ENCODE peak calls at places on chromosomes 12 and 14, in ten cellular contexts. One of them, this sample, is unnamed.

GRCh38 chr14:51996148-51996746 is 6.9 kb downstream of the RTRAF start:
- DNase-seq in neural progenitor cell: peak; percentile 32
- DNase-seq in body of pancreas: peak; percentile 19
- DNase-seq in sigmoid colon: no peak
- DNase-seq in transverse colon: no peak
- DNase-seq in gastrocnemius medialis: no peak
- DNase-seq in psoas muscle: no peak
- DNase-seq in suprapubic skin: no peak
- DNase-seq in lower lobe of right lung: no peak
- DNase-seq in A549: peak; percentile 54
- DNase-seq in this sample: no peak

GRCh38 chr12:3130053-3130805 is 53.0 kb downstream of the TSPAN9 start:
- DNase-seq in neural progenitor cell: no peak
- DNase-seq in body of pancreas: no peak
- DNase-seq in sigmoid colon: no peak
- DNase-seq in transverse colon: no peak
- DNase-seq in gastrocnemius medialis: peak; percentile 53
- DNase-seq in psoas muscle: no peak
- DNase-seq in suprapubic skin: peak; percentile 70
- DNase-seq in lower lobe of right lung: no peak
- DNase-seq in A549: no peak
- DNase-seq in this sample: no peak

GRCh38 chr12:104656383-104656782 is 199.6 kb downstream of the CHST11 start:
- DNase-seq in neural progenitor cell: peak; percentile 46
- DNase-seq in body of pancreas: no peak
- DNase-seq in sigmoid colon: no peak
- DNase-seq in transverse colon: no peak
- DNase-seq in gastrocnemius medialis: no peak
- DNase-seq in psoas muscle: no peak
- DNase-seq in suprapubic skin: no peak
- DNase-seq in lower lobe of right lung: no peak
- DNase-seq in A549: no peak
- DNase-seq in this sample: peak; percentile 76

GRCh38 chr14:49972840-49973239 is 80.0 kb downstream of the ARF6 start:
- DNase-seq in neural progenitor cell: no peak
- DNase-seq in body of pancreas: peak; percentile 64
- DNase-seq in sigmoid colon: no peak
- DNase-seq in transverse colon: peak; percentile 74
- DNase-seq in gastrocnemius medialis: no peak
- DNase-seq in psoas muscle: no peak
- DNase-seq in suprapubic skin: no peak
- DNase-seq in lower lobe of right lung: no peak
- DNase-seq in A549: peak; percentile 88
- DNase-seq in this sample: no peak

GRCh38 chr14:53391631-53392030 is 238.5 kb upstream of the DDHD1 start:
- DNase-seq in neural progenitor cell: no peak
- DNase-seq in body of pancreas: no peak
- DNase-seq in sigmoid colon: no peak
- DNase-seq in transverse colon: no peak
- DNase-seq in gastrocnemius medialis: no peak
- DNase-seq in psoas muscle: no peak
- DNase-seq in suprapubic skin: no peak
- DNase-seq in lower lobe of right lung: no peak
- DNase-seq in A549: no peak
- DNase-seq in this sample: no peak

GRCh38 chr12:67925077-67925476 is 64.2 kb upstream of the IFNG-AS1 start:
- DNase-seq in neural progenitor cell: no peak
- DNase-seq in body of pancreas: no peak
- DNase-seq in sigmoid colon: no peak
- DNase-seq in transverse colon: no peak
- DNase-seq in gastrocnemius medialis: no peak
- DNase-seq in psoas muscle: no peak
- DNase-seq in suprapubic skin: no peak
- DNase-seq in lower lobe of right lung: no peak
- DNase-seq in A549: no peak
- DNase-seq in this sample: no peak

GRCh38 chr14:77203611-77204456 is 22.2 kb downstream of the TMEM63C start:
- DNase-seq in neural progenitor cell: peak; percentile 37
- DNase-seq in body of pancreas: no peak
- DNase-seq in sigmoid colon: no peak
- DNase-seq in transverse colon: no peak
- DNase-seq in gastrocnemius medialis: no peak
- DNase-seq in psoas muscle: no peak
- DNase-seq in suprapubic skin: no peak
- DNase-seq in lower lobe of right lung: no peak
- DNase-seq in A549: no peak
- DNase-seq in this sample: peak; percentile 58

GRCh38 chr12:85866929-85867776 is 6.9 kb upstream of the NTS start:
- DNase-seq in neural progenitor cell: peak; percentile 49
- DNase-seq in body of pancreas: peak; percentile 61
- DNase-seq in sigmoid colon: no peak
- DNase-seq in transverse colon: no peak
- DNase-seq in gastrocnemius medialis: no peak
- DNase-seq in psoas muscle: no peak
- DNase-seq in suprapubic skin: no peak
- DNase-seq in lower lobe of right lung: no peak
- DNase-seq in A549: peak; percentile 70
- DNase-seq in this sample: peak; percentile 63

GRCh38 chr12:11810962-11811361 is 161.5 kb downstream of the ETV6 start:
- DNase-seq in neural progenitor cell: no peak
- DNase-seq in body of pancreas: no peak
- DNase-seq in sigmoid colon: no peak
- DNase-seq in transverse colon: no peak
- DNase-seq in gastrocnemius medialis: no peak
- DNase-seq in psoas muscle: no peak
- DNase-seq in suprapubic skin: no peak
- DNase-seq in lower lobe of right lung: no peak
- DNase-seq in A549: no peak
- DNase-seq in this sample: no peak

GRCh38 chr14:77923131-77923933 is 123.4 kb downstream of the ADCK1 start:
- DNase-seq in neural progenitor cell: no peak
- DNase-seq in body of pancreas: peak; percentile 3
- DNase-seq in sigmoid colon: no peak
- DNase-seq in transverse colon: no peak
- DNase-seq in gastrocnemius medialis: no peak
- DNase-seq in psoas muscle: no peak
- DNase-seq in suprapubic skin: no peak
- DNase-seq in lower lobe of right lung: no peak
- DNase-seq in A549: no peak
- DNase-seq in this sample: no peak

GRCh38 chr12:111438501-111438900 is 32.8 kb downstream of the SH2B3 start:
- DNase-seq in neural progenitor cell: peak; percentile 21
- DNase-seq in body of pancreas: peak; percentile 51
- DNase-seq in sigmoid colon: no peak
- DNase-seq in transverse colon: peak; percentile 63
- DNase-seq in gastrocnemius medialis: no peak
- DNase-seq in psoas muscle: no peak
- DNase-seq in suprapubic skin: no peak
- DNase-seq in lower lobe of right lung: no peak
- DNase-seq in A549: no peak
- DNase-seq in this sample: peak; percentile 76

GRCh38 chr14:105420141-105420975 is 731 bp downstream of the MTA1 start:
- DNase-seq in neural progenitor cell: no peak
- DNase-seq in body of pancreas: no peak
- DNase-seq in sigmoid colon: no peak
- DNase-seq in transverse colon: no peak
- DNase-seq in gastrocnemius medialis: no peak
- DNase-seq in psoas muscle: no peak
- DNase-seq in suprapubic skin: no peak
- DNase-seq in lower lobe of right lung: no peak
- DNase-seq in A549: no peak
- DNase-seq in this sample: no peak

GRCh38 chr12:16424531-16424930 is 77.1 kb downstream of the MGST1 start:
- DNase-seq in neural progenitor cell: no peak
- DNase-seq in body of pancreas: no peak
- DNase-seq in sigmoid colon: no peak
- DNase-seq in transverse colon: no peak
- DNase-seq in gastrocnemius medialis: no peak
- DNase-seq in psoas muscle: no peak
- DNase-seq in suprapubic skin: no peak
- DNase-seq in lower lobe of right lung: no peak
- DNase-seq in A549: no peak
- DNase-seq in this sample: no peak

GRCh38 chr12:16417058-16417457 is 69.6 kb downstream of the MGST1 start:
- DNase-seq in neural progenitor cell: no peak
- DNase-seq in body of pancreas: no peak
- DNase-seq in sigmoid colon: no peak
- DNase-seq in transverse colon: no peak
- DNase-seq in gastrocnemius medialis: no peak
- DNase-seq in psoas muscle: no peak
- DNase-seq in suprapubic skin: no peak
- DNase-seq in lower lobe of right lung: no peak
- DNase-seq in A549: no peak
- DNase-seq in this sample: peak; percentile 51

GRCh38 chr12:16421806-16422205 is 74.4 kb downstream of the MGST1 start:
- DNase-seq in neural progenitor cell: no peak
- DNase-seq in body of pancreas: no peak
- DNase-seq in sigmoid colon: no peak
- DNase-seq in transverse colon: no peak
- DNase-seq in gastrocnemius medialis: no peak
- DNase-seq in psoas muscle: no peak
- DNase-seq in suprapubic skin: no peak
- DNase-seq in lower lobe of right lung: no peak
- DNase-seq in A549: no peak
- DNase-seq in this sample: no peak
- TF ChIP-seq CTCF in neural progenitor cell: no peak
- TF ChIP-seq CTCF in body of pancreas: no peak
- TF ChIP-seq CTCF in sigmoid colon: no peak
- TF ChIP-seq CTCF in transverse colon: no peak
- TF ChIP-seq CTCF in gastrocnemius medialis: no peak
- TF ChIP-seq CTCF in psoas muscle: no peak
- TF ChIP-seq CTCF in suprapubic skin: no peak
- TF ChIP-seq CTCF in lower lobe of right lung: no peak
- TF ChIP-seq CTCF in A549: no peak
- TF ChIP-seq CTCF in this sample: no peak

DNA sequence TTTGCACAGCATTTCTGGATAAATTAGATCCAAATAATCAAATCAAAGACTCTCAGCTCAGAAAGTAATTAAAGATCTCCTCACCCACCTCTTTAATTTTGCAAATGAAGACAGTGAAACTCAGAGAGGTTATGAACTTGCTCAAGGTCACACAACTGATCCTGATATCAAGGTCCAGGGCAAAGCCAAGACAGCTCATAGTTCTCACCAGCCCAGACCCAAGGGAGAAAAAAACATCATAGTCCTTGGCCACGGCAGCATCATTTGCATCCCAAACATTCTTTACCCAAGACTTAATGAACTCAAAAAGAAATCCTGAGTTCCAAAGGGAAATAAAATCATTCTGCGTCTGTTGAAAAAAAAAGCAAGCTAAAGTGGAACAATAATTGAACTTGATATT is 112.1 kb downstream of the DAD1 start:
- DNase-seq in neural progenitor cell: no peak
- DNase-seq in body of pancreas: no peak
- DNase-seq in sigmoid colon: no peak
- DNase-seq in transverse colon: no peak
- DNase-seq in gastrocnemius medialis: no peak
- DNase-seq in psoas muscle: no peak
- DNase-seq in suprapubic skin: no peak
- DNase-seq in lower lobe of right lung: no peak
- DNase-seq in A549: no peak
- DNase-seq in this sample: no peak
- H3K4me1 ChIP-seq in neural progenitor cell: peaks cover 45% of the 10 kb centered on the region
- H3K4me1 ChIP-seq in body of pancreas: no peaks in the 10 kb centered on the region
- H3K4me1 ChIP-seq in sigmoid colon: no peaks in the 10 kb centered on the region
- H3K4me1 ChIP-seq in transverse colon: no peaks in the 10 kb centered on the region
- H3K4me1 ChIP-seq in gastrocnemius medialis: no peaks in the 10 kb centered on the region
- H3K4me1 ChIP-seq in psoas muscle: peaks cover 8% of the 10 kb centered on the region
- H3K4me1 ChIP-seq in suprapubic skin: peaks cover 56% of the 10 kb centered on the region
- H3K4me1 ChIP-seq in lower lobe of right lung: no peaks in the 10 kb centered on the region
- H3K4me1 ChIP-seq in A549: no peaks in the 10 kb centered on the region
- H3K4me1 ChIP-seq in this sample: peaks cover 28% of the 10 kb centered on the region

GRCh38 chr12:1591029-1591428 is 3.4 kb downstream of the FBXL14 start:
- DNase-seq in neural progenitor cell: peak; percentile 55
- DNase-seq in body of pancreas: no peak
- DNase-seq in sigmoid colon: no peak
- DNase-seq in transverse colon: peak; percentile 37
- DNase-seq in gastrocnemius medialis: no peak
- DNase-seq in psoas muscle: no peak
- DNase-seq in suprapubic skin: no peak
- DNase-seq in lower lobe of right lung: no peak
- DNase-seq in A549: peak; percentile 40
- DNase-seq in this sample: no peak
- TF ChIP-seq CTCF in neural progenitor cell: peak; percentile 30
- TF ChIP-seq CTCF in body of pancreas: no peak
- TF ChIP-seq CTCF in sigmoid colon: no peak
- TF ChIP-seq CTCF in transverse colon: peak; percentile 17
- TF ChIP-seq CTCF in gastrocnemius medialis: no peak
- TF ChIP-seq CTCF in psoas muscle: no peak
- TF ChIP-seq CTCF in suprapubic skin: no peak
- TF ChIP-seq CTCF in lower lobe of right lung: no peak
- TF ChIP-seq CTCF in A549: no peak
- TF ChIP-seq CTCF in this sample: peak; percentile 68

GRCh38 chr12:46661161-46661845 is 164.5 kb downstream of the SLC38A4 start:
- DNase-seq in neural progenitor cell: peak; percentile 76
- DNase-seq in body of pancreas: peak; percentile 64
- DNase-seq in sigmoid colon: no peak
- DNase-seq in transverse colon: no peak
- DNase-seq in gastrocnemius medialis: no peak
- DNase-seq in psoas muscle: no peak
- DNase-seq in suprapubic skin: no peak
- DNase-seq in lower lobe of right lung: no peak
- DNase-seq in A549: peak; percentile 90
- DNase-seq in this sample: peak; percentile 58

GRCh38 chr12:46660276-46660675 is 165.5 kb downstream of the SLC38A4 start:
- DNase-seq in neural progenitor cell: no peak
- DNase-seq in body of pancreas: no peak
- DNase-seq in sigmoid colon: no peak
- DNase-seq in transverse colon: no peak
- DNase-seq in gastrocnemius medialis: no peak
- DNase-seq in psoas muscle: no peak
- DNase-seq in suprapubic skin: no peak
- DNase-seq in lower lobe of right lung: no peak
- DNase-seq in A549: no peak
- DNase-seq in this sample: no peak

GRCh38 chr12:46660719-46661118 is 165.1 kb downstream of the SLC38A4 start:
- DNase-seq in neural progenitor cell: no peak
- DNase-seq in body of pancreas: no peak
- DNase-seq in sigmoid colon: no peak
- DNase-seq in transverse colon: no peak
- DNase-seq in gastrocnemius medialis: no peak
- DNase-seq in psoas muscle: no peak
- DNase-seq in suprapubic skin: no peak
- DNase-seq in lower lobe of right lung: no peak
- DNase-seq in A549: no peak
- DNase-seq in this sample: no peak

GRCh38 chr12:46659032-46659703 is 166.6 kb downstream of the SLC38A4 start:
- DNase-seq in neural progenitor cell: peak; percentile 61
- DNase-seq in body of pancreas: no peak
- DNase-seq in sigmoid colon: no peak
- DNase-seq in transverse colon: no peak
- DNase-seq in gastrocnemius medialis: no peak
- DNase-seq in psoas muscle: no peak
- DNase-seq in suprapubic skin: no peak
- DNase-seq in lower lobe of right lung: no peak
- DNase-seq in A549: no peak
- DNase-seq in this sample: no peak

DNA sequence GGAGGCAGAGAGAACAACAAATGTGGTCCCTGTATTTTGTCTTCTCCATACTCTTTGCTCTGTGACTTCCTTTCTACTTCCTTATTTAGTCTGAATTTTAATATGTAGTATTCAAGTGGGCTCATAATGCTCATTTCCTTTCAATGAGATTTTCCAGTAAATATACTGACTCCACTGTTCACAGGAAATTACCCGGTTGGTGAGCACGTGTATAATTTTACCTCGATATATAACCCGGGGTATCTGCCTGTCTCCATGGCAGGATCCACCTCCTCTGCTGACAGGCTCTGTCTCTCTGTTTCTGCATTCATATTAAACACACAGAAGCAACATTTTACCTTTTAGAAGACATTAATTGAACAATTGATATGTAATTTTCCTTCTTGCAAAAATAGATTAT is 166.0 kb downstream of the SLC38A4 start:
- DNase-seq in neural progenitor cell: no peak
- DNase-seq in body of pancreas: no peak
- DNase-seq in sigmoid colon: no peak
- DNase-seq in transverse colon: no peak
- DNase-seq in gastrocnemius medialis: no peak
- DNase-seq in psoas muscle: no peak
- DNase-seq in suprapubic skin: no peak
- DNase-seq in lower lobe of right lung: no peak
- DNase-seq in A549: no peak
- DNase-seq in this sample: no peak
- H3K4me1 ChIP-seq in neural progenitor cell: peaks cover 38% of the 10 kb centered on the region
- H3K4me1 ChIP-seq in body of pancreas: peaks cover 9% of the 10 kb centered on the region
- H3K4me1 ChIP-seq in sigmoid colon: no peaks in the 10 kb centered on the region
- H3K4me1 ChIP-seq in transverse colon: peaks cover 18% of the 10 kb centered on the region
- H3K4me1 ChIP-seq in gastrocnemius medialis: peaks cover 45% of the 10 kb centered on the region
- H3K4me1 ChIP-seq in psoas muscle: peaks cover 61% of the 10 kb centered on the region
- H3K4me1 ChIP-seq in suprapubic skin: peaks cover 68% of the 10 kb centered on the region
- H3K4me1 ChIP-seq in lower lobe of right lung: peaks cover 33% of the 10 kb centered on the region
- H3K4me1 ChIP-seq in A549: peaks cover 49% of the 10 kb centered on the region
- H3K4me1 ChIP-seq in this sample: peaks cover 9% of the 10 kb centered on the region

This sample was measured in endodermal cell.